ENCODE peak calls at places on chromosome 19, in nine cellular contexts. S is aorta; E is GM23338; I is fibroblast of lung; U is transverse colon; G is effector memory CD4-positive, alpha-beta T cell; L is ovary; A is CD8-positive, alpha-beta T cell; N is colonic mucosa. X is an unnamed sample.

GRCh38 chr19:28553005-28553404 is 659.9 kb downstream of the UQCRFS1 start:
- DNase-seq in A (no peak), N (no peak), E (no peak), G (no peak), I (peak; percentile 0), L (no peak), S (no peak), U (no peak), X (no peak)

GRCh38 chr19:18289471-18290066 is 8.1 kb upstream of the JUND start:
- DNase-seq in S (no peak), N (no peak), I (no peak), U (no peak), G (no peak), L (no peak), E (no peak), A (no peak), X (no peak)

GRCh38 chr19:57437931-57438330 is 2.8 kb downstream of the ZNF749 start:
- DNase-seq in A (no peak), N (no peak), G (no peak), E (no peak), L (no peak), I (no peak), S (no peak), U (no peak), X (peak; percentile 4)

GRCh38 chr19:5130371-5131030 is 161.6 kb downstream of the KDM4B start:
- DNase-seq in S (no peak), N (no peak), E (no peak), I (no peak), G (peak; percentile 50), A (peak; percentile 57), U (peak; percentile 52), L (no peak), X (no peak)

GRCh38 chr19:47619763-47620162 is 10.8 kb downstream of the BICRA start:
- DNase-seq in S (no peak), U (no peak), N (no peak), A (no peak), E (peak; percentile 87), G (no peak), I (peak; percentile 74), L (no peak), X (peak; percentile 56)

GRCh38 chr19:6039541-6040225 is 61.7 kb upstream of the RANBP3 start:
- DNase-seq in L (no peak), S (no peak), I (peak; percentile 74), U (no peak), G (no peak), E (no peak), A (no peak), N (no peak), X (no peak)

GRCh38 chr19:33430674-33431277 is 57.3 kb downstream of the CEBPG start:
- DNase-seq in N (peak; percentile 68), I (peak; percentile 47), G (peak; percentile 42), A (peak; percentile 61), S (peak; percentile 89), E (peak; percentile 79), U (peak; percentile 67), L (peak; percentile 43), X (peak; percentile 58)

GRCh38 chr19:46718157-46718933 is 1.4 kb upstream of the PRKD2 start:
- DNase-seq in A (peak; percentile 69), N (peak; percentile 63), S (no peak), E (peak; percentile 73), G (peak; percentile 69), L (no peak), U (peak; percentile 76), I (no peak), X (no peak)

GRCh38 chr19:33339750-33340029 is 33.8 kb upstream of the CEBPG start:
- DNase-seq in A (no peak), E (no peak), L (no peak), I (no peak), N (no peak), U (no peak), G (no peak), S (no peak), X (no peak)

GRCh38 chr19:16266586-16266942 is 58.1 kb upstream of the KLF2 start:
- DNase-seq in A (peak; percentile 75), I (no peak), G (peak; percentile 65), N (no peak), U (no peak), E (no peak), S (no peak), L (no peak), X (no peak)

GRCh38 chr19:1409204-1410005 is 2.0 kb downstream of the DAZAP1 start:
- DNase-seq in N (no peak), I (no peak), E (no peak), G (no peak), A (no peak), S (no peak), U (no peak), L (no peak), X (no peak)
- H3K27ac ChIP-seq in N (peak overlapping the region; percentile 89), I (peak overlapping the region; percentile 74), E (peak overlapping the region; percentile 59), G (peak overlapping the region; percentile 95), A (peak overlapping the region; percentile 81), S (peak overlapping the region; percentile 46), U (peak overlapping the region; percentile 98), L (no peak overlapping the region), X (peak overlapping the region; percentile 86)

GRCh38 chr19:55459551-55459949 is 1.9 kb downstream of the ISOC2 start:
- DNase-seq in L (no peak), E (no peak), S (no peak), I (no peak), G (no peak), U (no peak), N (no peak), A (no peak), X (no peak)

GRCh38 chr19:55460670-55461258 is 678 bp downstream of the ISOC2 start:
- DNase-seq in A (no peak), G (no peak), N (peak; percentile 92), L (peak; percentile 91), U (peak; percentile 86), S (peak; percentile 93), I (peak; percentile 81), E (peak; percentile 97), X (peak; percentile 52)

GRCh38 chr19:55461974-55462628 is 659 bp upstream of the ISOC2 start:
- DNase-seq in I (peak; percentile 31), A (no peak), N (no peak), S (no peak), U (no peak), G (no peak), L (no peak), E (no peak), X (no peak)

GRCh38 chr19:55461259-55461973 is at the start of gene ISOC2:
- DNase-seq in E (peak; percentile 100), U (peak; percentile 100), A (peak; percentile 100), I (peak; percentile 100), N (peak; percentile 100), G (peak; percentile 100), S (peak; percentile 100), L (peak; percentile 100), X (peak; percentile 100)

GRCh38 chr19:55459950-55460657 is 1.3 kb downstream of the ISOC2 start:
- DNase-seq in I (peak; percentile 36), N (peak; percentile 46), E (no peak), L (no peak), A (no peak), G (no peak), S (no peak), U (no peak), X (no peak)
- H3K27ac ChIP-seq in I (no peak overlapping the region), N (peak overlapping the region; percentile 87), E (no peak overlapping the region), L (peak overlapping the region; percentile 64), A (no peak overlapping the region), G (no peak overlapping the region), S (no peak overlapping the region), U (peak overlapping the region; percentile 98), X (no peak overlapping the region)

GRCh38 chr19:2973229-2973628 is 4.1 kb upstream of the TLE6 start:
- DNase-seq in I (no peak), U (no peak), S (no peak), E (no peak), G (no peak), N (no peak), L (peak; percentile 63), A (no peak), X (no peak)
- H3K27ac ChIP-seq in I (no peak overlapping the region), U (peak overlapping the region; percentile 68), S (no peak overlapping the region), E (no peak overlapping the region), G (no peak overlapping the region), N (no peak overlapping the region), L (no peak overlapping the region), A (no peak overlapping the region), X (no peak overlapping the region)

GRCh38 chr19:34485831-34486230 is 4.3 kb downstream of the WTIP start:
- DNase-seq in G (no peak), L (no peak), A (no peak), E (no peak), S (peak; percentile 44), N (no peak), U (no peak), I (no peak), X (no peak)
- H3K27ac ChIP-seq in G (no peak overlapping the region), L (no peak overlapping the region), A (no peak overlapping the region), E (no peak overlapping the region), S (no peak overlapping the region), N (no peak overlapping the region), U (no peak overlapping the region), I (no peak overlapping the region), X (no peak overlapping the region)

GRCh38 chr19:49155005-49155826 is at the start of gene HRC:
- DNase-seq in I (no peak), L (no peak), E (peak; percentile 36), A (no peak), U (no peak), N (no peak), S (no peak), G (no peak), X (no peak)
- H3K27ac ChIP-seq in I (no peak within 1 kb of the TSS), L (no peak within 1 kb of the TSS), E (no peak within 1 kb of the TSS), A (no peak within 1 kb of the TSS), U (peak within 1 kb of the TSS; percentile 25), N (no peak within 1 kb of the TSS), S (no peak within 1 kb of the TSS), G (no peak within 1 kb of the TSS), X (no peak within 1 kb of the TSS)

DNA sequence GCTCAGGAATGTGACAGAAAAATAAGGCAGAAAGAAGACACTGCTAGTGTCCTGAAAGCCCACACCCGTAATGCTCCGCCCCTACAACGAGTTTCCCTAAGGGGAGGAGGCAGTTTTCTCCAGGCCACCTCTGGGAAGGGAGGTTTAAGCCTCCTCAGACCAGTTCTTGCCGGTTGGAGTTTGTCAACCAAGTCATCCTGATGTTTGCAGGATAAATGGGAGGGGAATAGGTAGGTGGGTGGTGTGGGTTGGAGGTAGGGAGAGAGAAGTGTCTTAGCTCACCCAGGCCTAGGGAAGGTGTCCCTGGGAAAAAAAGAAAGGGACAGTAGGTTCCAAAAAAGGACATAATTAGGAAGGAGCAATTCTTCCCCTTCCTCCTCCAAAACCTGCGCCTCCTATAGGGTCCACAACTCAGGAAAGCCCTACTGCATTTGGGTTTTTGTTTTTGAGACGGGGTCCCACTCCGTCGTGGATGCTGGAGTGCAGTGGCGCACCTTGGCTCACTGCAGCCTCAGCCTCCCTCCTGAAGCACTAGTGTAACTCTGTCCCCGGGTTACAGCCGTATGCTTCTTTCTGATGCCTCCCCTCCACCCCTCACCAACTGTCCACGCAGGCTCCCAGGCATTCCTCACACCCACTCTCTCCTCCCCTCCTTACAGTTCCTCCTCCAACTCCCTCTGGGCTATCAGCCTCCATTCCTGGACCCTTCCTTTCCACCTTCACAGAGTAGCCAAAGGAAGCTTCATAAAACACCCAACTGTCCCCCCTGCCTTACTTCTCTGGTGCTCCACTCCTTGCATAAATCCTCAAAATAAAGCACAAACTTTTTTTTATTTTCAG is 2.0 kb upstream of the SERTAD3 start:
- DNase-seq in S (no peak), A (no peak), N (peak; percentile 88), G (no peak), E (peak; percentile 81), I (no peak), L (no peak), U (peak; percentile 60), X (no peak)
- H3K27ac ChIP-seq in S (no peak overlapping the region), A (no peak overlapping the region), N (peak overlapping the region; percentile 94), G (no peak overlapping the region), E (peak overlapping the region; percentile 7), I (no peak overlapping the region), L (no peak overlapping the region), U (peak overlapping the region; percentile 95), X (no peak overlapping the region)

GRCh38 chr19:45450042-45450380 is 17.8 kb upstream of the FOSB start:
- DNase-seq in L (no peak), N (peak; percentile 27), E (no peak), A (peak; percentile 40), I (no peak), U (no peak), G (peak; percentile 50), S (no peak), X (no peak)
- H3K27ac ChIP-seq in L (no peak overlapping the region), N (peak overlapping the region; percentile 69), E (no peak overlapping the region), A (peak overlapping the region; percentile 99), I (peak overlapping the region; percentile 94), U (peak overlapping the region; percentile 90), G (peak overlapping the region; percentile 99), S (peak overlapping the region; percentile 17), X (peak overlapping the region; percentile 96)

X was measured in brain microvascular endothelial cell.